ENCODE peak calls at places on chromosomes 5 and 9, in six cellular contexts. Q is head of caudate nucleus; L is EL; S is stimulated activated CD8-positive, alpha-beta memory T cell treated with anti-CD3 and anti-CD28 coated beads, Interleukin-4, amount 100 ng/mL, for 1 hour; I is activated naive CD4-positive, alpha-beta T cell treated with Interleukin-2 at 50 U/mL for 16 hours; Y is tibial nerve. G is an unnamed sample.

GRCh38 chr5:95759634-95760033 is 28.5 kb downstream of the RHOBTB3 start:
- DNase-seq in Y (no peak), I (no peak), L (peak; percentile 71), Q (no peak), S (no peak), G (no peak)

GRCh38 chr5:149420509-149421371 is 41.6 kb upstream of the IL17B start:
- DNase-seq in S (no peak), Q (no peak), L (peak; percentile 90), I (no peak), Y (peak; percentile 26), G (peak; percentile 32)

GRCh38 chr5:156375895-156376495 is 49.0 kb downstream of the SGCD start:
- DNase-seq in I (no peak), S (no peak), L (no peak), Q (no peak), Y (no peak), G (no peak)

GRCh38 chr5:159576902-159577301 is 246.6 kb upstream of the IL12B start:
- DNase-seq in I (no peak), S (no peak), Y (no peak), Q (no peak), L (no peak), G (no peak)

GRCh38 chr9:79224672-79225433 is 346.9 kb upstream of the TLE4 start:
- DNase-seq in S (no peak), Y (no peak), I (no peak), L (peak; percentile 93), Q (no peak), G (no peak)

GRCh38 chr5:115435065-115435775 is 109.4 kb downstream of the FEM1C start:
- DNase-seq in I (no peak), Q (no peak), Y (no peak), S (no peak), L (no peak), G (no peak)

GRCh38 chr5:15510816-15511215 is 10.8 kb downstream of the FBXL7 start:
- DNase-seq in I (no peak), Y (no peak), Q (no peak), L (peak; percentile 69), S (no peak), G (no peak)

GRCh38 chr9:75985515-75985914 is 95.0 kb downstream of the PCSK5 start:
- DNase-seq in S (no peak), L (no peak), Y (no peak), Q (no peak), I (no peak), G (no peak)

GRCh38 chr5:116779846-116780245 is 205.2 kb upstream of the SEMA6A start:
- DNase-seq in Q (no peak), L (no peak), Y (no peak), I (no peak), S (no peak), G (no peak)

GRCh38 chr5:1334831-1335539 is 9.9 kb downstream of the CLPTM1L start:
- DNase-seq in L (no peak), S (no peak), I (no peak), Y (no peak), Q (no peak), G (no peak)

GRCh38 chr9:136050706-136051567 is 44.2 kb downstream of the NACC2 start:
- DNase-seq in I (no peak), S (no peak), Q (no peak), Y (no peak), L (no peak), G (peak; percentile 61)

GRCh38 chr5:95664204-95664786 is 17.7 kb downstream of the RFESD start:
- DNase-seq in Y (no peak), Q (peak; percentile 21), S (no peak), L (peak; percentile 49), I (peak; percentile 20), G (peak; percentile 31)

GRCh38 chr9:137484551-137485315 is 25.6 kb upstream of the NSMF start:
- DNase-seq in S (no peak), I (no peak), Y (no peak), Q (no peak), L (no peak), G (no peak)

GRCh38 chr5:75720882-75721281 is 3.6 kb upstream of the POC5 start:
- DNase-seq in Y (no peak), L (no peak), I (no peak), Q (no peak), S (no peak), G (no peak)

GRCh38 chr9:37034320-37034937 is 361 bp upstream of the PAX5 start:
- DNase-seq in Q (no peak), Y (no peak), S (no peak), L (peak; percentile 30), I (peak; percentile 16), G (peak; percentile 84)

GRCh38 chr5:38554860-38555259 is 1.6 kb downstream of the LIFR start:
- DNase-seq in Y (no peak), L (no peak), I (no peak), Q (no peak), S (no peak), G (no peak)

GRCh38 chr5:1211701-1212100 is 10.3 kb downstream of the SLC6A19 start:
- DNase-seq in I (no peak), S (no peak), Y (no peak), Q (no peak), L (no peak), G (no peak)

GRCh38 chr5:141475625-141476131 is at the start of gene PCDHGC3:
- DNase-seq in L (peak; percentile 97), S (no peak), Q (peak; percentile 73), I (peak; percentile 41), Y (peak; percentile 79), G (peak; percentile 95)

GRCh38 chr5:14066326-14066725 is 76.8 kb upstream of the TRIO start:
- DNase-seq in L (no peak), I (no peak), Y (no peak), Q (no peak), S (no peak), G (no peak)

GRCh38 chr5:115423051-115423450 is 121.5 kb downstream of the FEM1C start:
- DNase-seq in I (no peak), L (peak; percentile 33), Q (no peak), S (no peak), Y (no peak), G (no peak)